ENCODE peak calls at places on chromosomes 4 and X, in seven cellular contexts. H is NCI-H226, F is IMR-90, I is iris pigment epithelial cell, Z is neural crest cell, Y is foreskin fibroblast, G is GM12878. T is an unnamed sample.

GRCh38 chrX:137549073-137549472 is 16.9 kb upstream of the ZIC3 start:
- DNase-seq in H (no peak), F (no peak), I (no peak), Z (no peak), Y (no peak), G (no peak), T (no peak)

GRCh38 chr4:184066584-184067300 is 150.9 kb downstream of the ENPP6 start:
- DNase-seq in H (no peak), F (no peak), I (no peak), Z (no peak), Y (no peak), G (no peak), T (no peak)

GRCh38 chr4:169668069-169668721 is 47.8 kb downstream of the CLCN3 start:
- DNase-seq in H (no peak), F (no peak), I (no peak), Z (no peak), Y (no peak), G (no peak), T (peak)

GRCh38 chrX:55187281-55187680 is 32.9 kb upstream of the PAGE5 start:
- DNase-seq in H (no peak), F (no peak), I (no peak), Z (no peak), Y (no peak), G (no peak), T (no peak)

GRCh38 chr4:148060264-148061138 is 328.6 kb downstream of the ARHGAP10 start:
- DNase-seq in H (no peak), F (no peak), I (no peak), Z (no peak), Y (no peak), G (no peak), T (no peak)

GRCh38 chr4:101355246-101355645 is 7.9 kb upstream of the PPP3CA start:
- DNase-seq in H (no peak), F (no peak), I (no peak), Z (no peak), Y (no peak), G (no peak), T (no peak)

GRCh38 chr4:6152879-6153705 is 47.3 kb downstream of the JAKMIP1 start:
- DNase-seq in H (no peak), F (no peak), I (no peak), Z (no peak), Y (no peak), G (no peak), T (no peak)

GRCh38 chrX:110992611-110993010 is 103.4 kb upstream of the PAK3 start:
- DNase-seq in H (no peak), F (peak), I (peak), Z (peak), Y (peak), G (no peak), T (peak)

GRCh38 chr4:161496-162284 is 37.4 kb downstream of the ZNF718 start:
- DNase-seq in H (no peak), F (no peak), I (peak), Z (no peak), Y (no peak), G (no peak), T (no peak)

GRCh38 chr4:127012549-127012948 is 620.2 kb upstream of the INTU start:
- DNase-seq in H (peak), F (peak), I (peak), Z (no peak), Y (peak), G (no peak), T (no peak)

GRCh38 chr4:143441678-143442077 is 71.8 kb upstream of the SMARCA5 start:
- DNase-seq in H (no peak), F (no peak), I (no peak), Z (no peak), Y (no peak), G (no peak), T (no peak)

GRCh38 chr4:76874176-76874575 is 23.8 kb downstream of the SOWAHB start:
- DNase-seq in H (no peak), F (no peak), I (no peak), Z (no peak), Y (no peak), G (no peak), T (no peak)

GRCh38 chr4:42965326-42965725 is 72.8 kb downstream of the GRXCR1 start:
- DNase-seq in H (peak), F (no peak), I (no peak), Z (no peak), Y (no peak), G (no peak), T (no peak)

GRCh38 chr4:53321151-53321987 is 44.5 kb downstream of the SCFD2 start:
- DNase-seq in H (peak), F (peak), I (peak), Z (no peak), Y (peak), G (no peak), T (no peak)

GRCh38 chr4:181870326-181870725 is 372.9 kb upstream of the TENM3 start:
- DNase-seq in H (no peak), F (peak), I (peak), Z (no peak), Y (no peak), G (no peak), T (no peak)

GRCh38 chrX:85309717-85310116 is 65.9 kb downstream of the ZNF711 start:
- DNase-seq in H (no peak), F (no peak), I (no peak), Z (no peak), Y (no peak), G (no peak), T (no peak)

GRCh38 chr4:113222431-113222979 is 173.1 kb downstream of the ANK2 start:
- DNase-seq in H (peak), F (peak), I (peak), Z (no peak), Y (peak), G (no peak), T (no peak)

GRCh38 chr4:154622598-154622997 is 10.1 kb upstream of the FGG start:
- DNase-seq in H (peak), F (peak), I (peak), Z (no peak), Y (no peak), G (no peak), T (peak)

GRCh38 chr4:74038161-74039064 is at the start of gene CXCL3:
- DNase-seq in H (no peak), F (peak), I (peak), Z (peak), Y (peak), G (no peak), T (peak)